ENCODE peak calls at places on chromosomes 4 and X, in seven cellular contexts. B is stimulated activated CD4-positive, alpha-beta T cell treated with anti-CD3 and anti-CD28 coated beads, Interleukin-4, amount 100 ng/mL, for 4 hours; C is transverse colon; K is amniotic stem cell; Q is stromal cell of bone marrow; H is activated T-helper 1 cell treated with Interleukin-2 at 50 U/mL for 16 hours; G is germinal center. R is an unnamed sample.

GRCh38 chrX:107857815-107858214 is 32.1 kb downstream of the MID2 start:
- DNase-seq in K (no peak), C (no peak), H (no peak), G (no peak), B (no peak), Q (no peak), R (no peak)

GRCh38 chrX:2888309-2888708 is 40.8 kb downstream of the ARSD start:
- DNase-seq in B (no peak), C (no peak), K (no peak), Q (no peak), G (no peak), H (no peak), R (no peak)

GRCh38 chrX:119870626-119871131 is 854 bp downstream of the RNF113A start:
- DNase-seq in G (peak; percentile 14), C (peak; percentile 29), K (no peak), H (no peak), Q (no peak), B (peak; percentile 14), R (no peak)

GRCh38 chr4:186009976-186010375 is 59.0 kb upstream of the TLR3 start:
- DNase-seq in Q (no peak), H (no peak), B (no peak), K (no peak), C (no peak), G (no peak), R (no peak)

GRCh38 chr4:55183926-55184599 is 58.7 kb upstream of the KDR start:
- DNase-seq in Q (peak; percentile 77), G (no peak), H (no peak), K (peak; percentile 27), B (no peak), C (no peak), R (no peak)

GRCh38 chr4:102705391-102705935 is 55.3 kb downstream of the MANBA start:
- DNase-seq in H (no peak), Q (no peak), B (no peak), G (no peak), C (no peak), K (no peak), R (no peak)

GRCh38 chrX:4844376-4844775 is 1130.9 kb upstream of the PRKX start:
- DNase-seq in B (no peak), Q (no peak), G (no peak), H (no peak), K (no peak), C (no peak), R (no peak)

GRCh38 chrX:68872171-68872570 is 43.4 kb downstream of the EFNB1 start:
- DNase-seq in K (no peak), G (no peak), H (no peak), C (peak; percentile 37), B (no peak), Q (no peak), R (no peak)

GRCh38 chr4:37603070-37603468 is 83.1 kb downstream of the RELL1 start:
- DNase-seq in B (peak; percentile 69), K (peak; percentile 13), C (peak; percentile 87), Q (peak; percentile 42), G (peak; percentile 75), H (peak; percentile 50), R (peak; percentile 57)

GRCh38 chrX:154840856-154841255 is 6.4 kb upstream of the SMIM9 start:
- DNase-seq in B (no peak), Q (peak; percentile 14), K (no peak), H (no peak), G (peak; percentile 27), C (no peak), R (no peak)

GRCh38 chrX:65463550-65463949 is 71.0 kb downstream of the LAS1L start:
- DNase-seq in K (no peak), G (no peak), H (no peak), B (no peak), C (no peak), Q (no peak), R (no peak)

GRCh38 chr4:90318208-90318607 is 191.0 kb downstream of the CCSER1 start:
- DNase-seq in C (no peak), Q (peak; percentile 89), K (peak; percentile 72), G (no peak), H (no peak), B (no peak), R (no peak)

GRCh38 chrX:2516612-2517011 is 15.8 kb upstream of the DHRSX start:
- DNase-seq in K (no peak), Q (no peak), C (no peak), B (no peak), H (no peak), G (no peak), R (no peak)

GRCh38 chr4:21413807-21414370 is 534.7 kb downstream of the KCNIP4 start:
- DNase-seq in C (no peak), H (no peak), B (no peak), G (no peak), Q (no peak), K (no peak), R (no peak)

GRCh38 chr4:105765690-105766407 is 57.3 kb downstream of the GSTCD start:
- DNase-seq in G (no peak), Q (peak; percentile 71), K (peak; percentile 27), C (no peak), H (no peak), B (no peak), R (no peak)

GRCh38 chrX:39427492-39428289 is 626.4 kb downstream of the MID1IP1 start:
- DNase-seq in C (no peak), G (no peak), Q (peak; percentile 44), K (no peak), B (peak; percentile 25), H (no peak), R (no peak)

GRCh38 chr4:472881-473574 is 25.9 kb downstream of the ZNF721 start:
- DNase-seq in Q (no peak), H (no peak), K (no peak), G (no peak), C (no peak), B (no peak), R (no peak)

GRCh38 chr4:109294006-109294405 is 8.5 kb downstream of the COL25A1 start:
- DNase-seq in B (no peak), C (no peak), H (no peak), Q (no peak), K (no peak), G (peak; percentile 35), R (no peak)

GRCh38 chr4:10106421-10107039 is 10.1 kb downstream of the WDR1 start:
- DNase-seq in G (no peak), Q (peak; percentile 97), B (peak; percentile 66), K (peak; percentile 96), H (peak; percentile 49), C (peak; percentile 62), R (peak; percentile 71)

GRCh38 chrX:120446503-120446902 is 22.6 kb downstream of the LAMP2 start:
- DNase-seq in K (no peak), Q (peak; percentile 55), B (no peak), G (no peak), C (no peak), H (no peak), R (no peak)

GRCh38 chr4:142463195-142463594 is 382.9 kb downstream of the INPP4B start:
- DNase-seq in H (no peak), G (no peak), C (peak; percentile 29), B (no peak), Q (peak; percentile 24), K (no peak), R (no peak)

GRCh38 chr4:17336524-17336941 is 175.4 kb downstream of the QDPR start:
- DNase-seq in B (peak; percentile 57), C (peak; percentile 9), H (peak; percentile 59), Q (no peak), K (no peak), G (no peak), R (peak; percentile 58)

GRCh38 chrX:17464196-17464595 is 89.2 kb downstream of the NHS start:
- DNase-seq in Q (no peak), B (no peak), K (no peak), G (no peak), H (no peak), C (no peak), R (no peak)

GRCh38 chr4:40897557-40898203 is 147.9 kb downstream of the NSUN7 start:
- DNase-seq in G (peak; percentile 72), C (peak; percentile 71), Q (no peak), H (peak; percentile 30), K (no peak), B (peak; percentile 75), R (peak; percentile 46)

GRCh38 chrX:119728487-119728886 is 29.9 kb upstream of the SOWAHD start:
- DNase-seq in Q (no peak), B (no peak), K (no peak), C (no peak), H (no peak), G (no peak), R (no peak)

GRCh38 chr4:10083331-10083769 is 33.2 kb downstream of the WDR1 start:
- DNase-seq in B (no peak), K (no peak), H (no peak), C (peak; percentile 3), G (no peak), Q (no peak), R (no peak)

GRCh38 chrX:39935414-39936064 is 162.2 kb downstream of the BCOR start:
- DNase-seq in Q (no peak), K (no peak), C (no peak), G (no peak), H (no peak), B (no peak), R (no peak)

GRCh38 chrX:19599253-19599652 is 83.9 kb upstream of the MAP3K15 start:
- DNase-seq in Q (no peak), H (no peak), B (no peak), G (no peak), C (no peak), K (no peak), R (no peak)

GRCh38 chr4:1502976-1503375 is 96.7 kb upstream of the NKX1-1 start:
- DNase-seq in Q (no peak), H (no peak), C (peak; percentile 3), G (no peak), K (no peak), B (no peak), R (no peak)

GRCh38 chr4:92580816-92581215 is 277.1 kb downstream of the GRID2 start:
- DNase-seq in K (no peak), G (no peak), C (no peak), H (no peak), B (no peak), Q (no peak), R (no peak)

GRCh38 chr4:169270810-169271691 is at the start of gene SH3RF1:
- DNase-seq in H (no peak), Q (peak; percentile 88), G (peak; percentile 76), B (peak; percentile 24), K (peak; percentile 81), C (peak; percentile 88), R (no peak)

GRCh38 chr4:161320377-161320776 is 843.4 kb downstream of the FSTL5 start:
- DNase-seq in G (no peak), B (no peak), C (no peak), Q (no peak), K (no peak), H (no peak), R (no peak)

GRCh38 chr4:108045687-108046024 is 56.0 kb downstream of the HADH start:
- DNase-seq in H (no peak), G (no peak), B (no peak), C (no peak), K (no peak), Q (no peak), R (no peak)

GRCh38 chr4:187179086-187180070 is 455.7 kb upstream of the FAT1 start:
- DNase-seq in Q (no peak), B (no peak), C (no peak), H (no peak), K (no peak), G (no peak), R (no peak)

GRCh38 chr4:48380583-48381167 is 39.3 kb downstream of the SLAIN2 start:
- DNase-seq in K (no peak), B (no peak), H (no peak), Q (no peak), C (no peak), G (no peak), R (no peak)

GRCh38 chr4:111230265-111230664 is 607.4 kb upstream of the PITX2 start:
- DNase-seq in G (no peak), B (no peak), K (no peak), H (no peak), C (no peak), Q (no peak), R (no peak)

GRCh38 chr4:107902715-107903114 is 28.6 kb upstream of the CYP2U1 start:
- DNase-seq in Q (no peak), G (no peak), H (no peak), C (no peak), B (no peak), K (no peak), R (no peak)

GRCh38 chrX:123425904-123426303 is 241.8 kb downstream of the GRIA3 start:
- DNase-seq in K (no peak), H (no peak), C (no peak), B (no peak), G (no peak), Q (peak; percentile 54), R (no peak)

R was measured in activated T-helper 9 cell treated with anti-CD3 and anti-CD28 coated beads, Interleukin-2, amount 50 U/mL, for 16 hours.